ENCODE peak calls at places on chromosome 10, in six cellular contexts. Q is effector memory CD8-positive, alpha-beta T cell; E is stimulated activated CD8-positive, alpha-beta memory T cell treated with anti-CD3 and anti-CD28 coated beads, Interleukin-4, amount 100 ng/mL, for 1 hour; R is HCT116; I is iPS DF 6.9; M is H1. A is an unnamed sample.

GRCh38 chr10:73053275-73053674 is 43.4 kb downstream of the P4HA1 start:
- DNase-seq in M (no peak), I (no peak), Q (no peak), E (no peak), R (no peak), A (no peak)

GRCh38 chr10:127694580-127695193 is 42.3 kb upstream of the FOXI2 start:
- DNase-seq in I (peak; percentile 87), R (peak; percentile 85), Q (no peak), E (no peak), M (peak; percentile 60), A (peak; percentile 64)

GRCh38 chr10:17430647-17431355 is 23.6 kb downstream of the ST8SIA6 start:
- DNase-seq in M (no peak), Q (peak; percentile 52), R (peak; percentile 54), I (no peak), E (peak; percentile 43), A (peak; percentile 53)

GRCh38 chr10:62373995-62374861 is at the start of gene ZNF365:
- DNase-seq in R (peak; percentile 8), Q (peak; percentile 38), E (no peak), I (no peak), M (no peak), A (peak; percentile 27)

GRCh38 chr10:118920206-118920605 is 109.3 kb upstream of the NANOS1 start:
- DNase-seq in M (no peak), E (no peak), Q (no peak), R (no peak), I (no peak), A (no peak)

GRCh38 chr10:123772645-123773508 is 106.7 kb downstream of the GPR26 start:
- DNase-seq in M (no peak), I (no peak), R (no peak), Q (peak; percentile 1), E (no peak), A (no peak)

GRCh38 chr10:3268025-3268424 is 95.4 kb upstream of the PITRM1 start:
- DNase-seq in Q (no peak), I (no peak), M (no peak), R (no peak), E (no peak), A (no peak)

GRCh38 chr10:80187465-80188409 is 17.6 kb downstream of the ANXA11 start:
- DNase-seq in Q (peak; percentile 71), M (no peak), R (no peak), E (peak; percentile 53), I (no peak), A (no peak)

GRCh38 chr10:86888585-86889381 is 68.6 kb downstream of the MMRN2 start:
- DNase-seq in M (no peak), Q (no peak), R (no peak), I (no peak), E (no peak), A (no peak)

GRCh38 chr10:122282253-122282671 is 11.2 kb downstream of the BTBD16 start:
- DNase-seq in Q (no peak), R (no peak), I (no peak), M (no peak), E (no peak), A (no peak)

GRCh38 chr10:88330174-88330573 is 252.9 kb downstream of the RNLS start:
- DNase-seq in I (no peak), M (no peak), Q (no peak), E (no peak), R (no peak), A (no peak)

GRCh38 chr10:60654813-60655464 is 123.3 kb upstream of the CDK1 start:
- DNase-seq in R (peak; percentile 44), Q (no peak), M (no peak), E (no peak), I (no peak), A (peak; percentile 82)

GRCh38 chr10:17227367-17228080 is 517 bp upstream of the VIM start:
- DNase-seq in R (no peak), Q (peak; percentile 46), E (no peak), M (no peak), I (no peak), A (no peak)

GRCh38 chr10:11886851-11887250 is 63.7 kb downstream of the PROSER2 start:
- DNase-seq in Q (no peak), I (no peak), R (no peak), E (no peak), M (no peak), A (no peak)

GRCh38 chr10:128268015-128268722 is 141.9 kb upstream of the MKI67 start:
- DNase-seq in I (peak; percentile 45), R (peak; percentile 31), M (peak; percentile 67), E (no peak), Q (no peak), A (peak; percentile 40)

GRCh38 chr10:90435296-90435695 is 422.5 kb downstream of the HTR7 start:
- DNase-seq in E (no peak), Q (no peak), M (no peak), R (no peak), I (no peak), A (no peak)

GRCh38 chr10:24465124-24465874 is 256.4 kb downstream of the KIAA1217 start:
- DNase-seq in R (no peak), Q (no peak), E (no peak), M (no peak), I (no peak), A (no peak)

GRCh38 chr10:127142141-127142540 is 54.2 kb downstream of the INSYN2A start:
- DNase-seq in Q (no peak), R (no peak), I (no peak), M (no peak), E (no peak), A (no peak)

GRCh38 chr10:58704226-58705200 is 191.8 kb downstream of the BICC1 start:
- DNase-seq in E (no peak), R (no peak), M (no peak), I (no peak), Q (no peak), A (no peak)

GRCh38 chr10:74008212-74008731 is 10.4 kb downstream of the VCL start:
- DNase-seq in M (no peak), E (no peak), Q (no peak), I (no peak), R (no peak), A (no peak)

GRCh38 chr10:101774589-101775272 is 1.2 kb downstream of the FGF8 start:
- DNase-seq in E (no peak), I (no peak), R (no peak), Q (no peak), M (no peak), A (no peak)